ENCODE peak calls at places on chromosomes 6 and 20, in four cellular contexts. O is GM12878, J is H1, D is HepG2. N is an unnamed sample. For H3K4me1, the result is how much of the 10 kb centered on the place peaks cover.

GRCh38 chr20:63574156-63574828 is at the start of gene HELZ2:
- DNase-seq in O (no peak), J (peak), D (peak), N (no peak)

GRCh38 chr20:34390769-34391447 is 27.8 kb downstream of the ITCH start:
- DNase-seq in O (no peak), J (no peak), D (peak), N (no peak)

GRCh38 chr20:38997622-38998021 is 35.5 kb downstream of the DHX35 start:
- DNase-seq in O (peak), J (no peak), D (no peak), N (no peak)

GRCh38 chr20:50750145-50750671 is 18.8 kb downstream of the PARD6B start:
- DNase-seq in O (no peak), J (peak), D (no peak), N (no peak)

GRCh38 chr20:25039697-25040437 is 18.1 kb downstream of the ACSS1 start:
- DNase-seq in O (no peak), J (no peak), D (no peak), N (no peak)

GRCh38 chr6:144481527-144481926 is 196.4 kb downstream of the UTRN start:
- DNase-seq in O (no peak), J (no peak), D (no peak), N (no peak)

GRCh38 chr6:46894429-46894828 is 27.3 kb downstream of the ADGRF5 start:
- DNase-seq in O (no peak), J (no peak), D (no peak), N (no peak)

GRCh38 chr6:96899019-96899418 is 1.3 kb upstream of the NDUFAF4 start:
- DNase-seq in O (no peak), J (no peak), D (peak), N (no peak)

GRCh38 chr6:9431945-9432344 is 982.9 kb downstream of the TFAP2A start:
- DNase-seq in O (no peak), J (no peak), D (no peak), N (no peak)

GRCh38 chr6:159833997-159834601 is 34.0 kb downstream of the PNLDC1 start:
- DNase-seq in O (no peak), J (no peak), D (no peak), N (no peak)

GRCh38 chr20:8808180-8808535 is 260.7 kb upstream of the PLCB4 start:
- DNase-seq in O (no peak), J (no peak), D (no peak), N (no peak)

GRCh38 chr20:32365560-32365959 is 7.4 kb downstream of the ASXL1 start:
- DNase-seq in O (no peak), J (no peak), D (no peak), N (no peak)

GRCh38 chr6:169852504-169853195 is 101.2 kb downstream of the ERMARD start:
- DNase-seq in O (no peak), J (peak), D (no peak), N (no peak)

GRCh38 chr6:26659042-26659359 is 545 bp downstream of the ZNF322 start:
- DNase-seq in O (no peak), J (no peak), D (no peak), N (no peak)

GRCh38 chr6:35294308-35294945 is 3.2 kb upstream of the DEF6 start:
- DNase-seq in O (no peak), J (no peak), D (peak), N (peak)

GRCh38 chr6:8219352-8219943 is 117.1 kb upstream of the EEF1E1 start:
- DNase-seq in O (no peak), J (peak), D (peak), N (no peak)

GRCh38 chr6:33173228-33174180 is 18.8 kb downstream of the COL11A2 start:
- DNase-seq in O (no peak), J (no peak), D (no peak), N (no peak)

GRCh38 chr20:17202668-17203067 is 24.2 kb upstream of the PCSK2 start:
- DNase-seq in O (no peak), J (peak), D (no peak), N (no peak)

GRCh38 chr20:4828830-4829493 is 107.3 kb downstream of the PRND start:
- DNase-seq in O (no peak), J (peak), D (no peak), N (no peak)

GRCh38 chr6:8683204-8683603 is 247.9 kb upstream of the SLC35B3 start:
- DNase-seq in O (no peak), J (no peak), D (no peak), N (no peak)

GRCh38 chr6:155177369-155177961 is 86.3 kb upstream of the CLDN20 start:
- DNase-seq in O (no peak), J (no peak), D (peak), N (peak)

GRCh38 chr6:71252407-71252806 is 36.2 kb upstream of the OGFRL1 start:
- DNase-seq in O (no peak), J (no peak), D (no peak), N (no peak)

GRCh38 chr6:31968326-31968725 is 3.6 kb downstream of the DXO start:
- DNase-seq in O (no peak), J (no peak), D (no peak), N (no peak)

GRCh38 chr6:31968791-31969711 is 2.9 kb downstream of the DXO start:
- DNase-seq in O (no peak), J (no peak), D (no peak), N (no peak)

GRCh38 chr6:31970604-31971271 is 1.2 kb downstream of the DXO start:
- DNase-seq in O (no peak), J (no peak), D (no peak), N (no peak)

GRCh38 chr6:31971279-31971992 is 502 bp downstream of the DXO start:
- DNase-seq in O (no peak), J (peak), D (no peak), N (no peak)

GRCh38 chr6:31969712-31970603 is 2.0 kb downstream of the DXO start:
- DNase-seq in O (no peak), J (no peak), D (no peak), N (no peak)
- H3K4me3 ChIP-seq in O (peak), J (no peak), D (no peak), N (no peak)

GRCh38 chr6:21601932-21602390 is 8.4 kb downstream of the SOX4 start:
- DNase-seq in O (no peak), J (peak), D (no peak), N (no peak)
- H3K4me1 ChIP-seq in O (under half), J (under half), D (under half), N (under half)

GRCh38 chr20:36259177-36259835 is 23.0 kb downstream of the AAR2 start:
- DNase-seq in O (no peak), J (no peak), D (peak), N (peak)
- TF ChIP-seq SUZ12 in O (no peak), J (no peak), D (no peak), N (no peak)

DNA sequence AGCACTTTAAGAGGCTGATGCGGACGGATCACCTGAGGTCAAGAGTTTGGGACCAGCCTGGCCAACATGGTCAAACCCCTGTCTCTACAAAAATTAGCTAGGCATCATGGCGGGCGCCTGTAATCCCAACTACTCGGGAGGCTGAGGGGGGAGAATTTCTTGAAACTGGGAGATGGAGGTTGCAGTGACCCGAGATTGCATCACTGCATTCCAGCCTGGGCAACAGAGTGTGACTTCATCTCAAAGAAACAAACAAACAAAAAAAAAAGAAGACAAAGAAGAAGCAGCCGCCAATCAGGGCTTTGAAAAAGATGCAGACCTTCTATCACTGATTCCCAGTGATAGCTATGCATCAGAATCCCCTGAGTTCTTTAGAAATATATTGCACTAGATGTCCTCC is 56.8 kb downstream of the COL9A1 start:
- DNase-seq in O (no peak), J (no peak), D (no peak), N (no peak)
- H3K4me3 ChIP-seq in O (no peak), J (no peak), D (no peak), N (no peak)

DNA sequence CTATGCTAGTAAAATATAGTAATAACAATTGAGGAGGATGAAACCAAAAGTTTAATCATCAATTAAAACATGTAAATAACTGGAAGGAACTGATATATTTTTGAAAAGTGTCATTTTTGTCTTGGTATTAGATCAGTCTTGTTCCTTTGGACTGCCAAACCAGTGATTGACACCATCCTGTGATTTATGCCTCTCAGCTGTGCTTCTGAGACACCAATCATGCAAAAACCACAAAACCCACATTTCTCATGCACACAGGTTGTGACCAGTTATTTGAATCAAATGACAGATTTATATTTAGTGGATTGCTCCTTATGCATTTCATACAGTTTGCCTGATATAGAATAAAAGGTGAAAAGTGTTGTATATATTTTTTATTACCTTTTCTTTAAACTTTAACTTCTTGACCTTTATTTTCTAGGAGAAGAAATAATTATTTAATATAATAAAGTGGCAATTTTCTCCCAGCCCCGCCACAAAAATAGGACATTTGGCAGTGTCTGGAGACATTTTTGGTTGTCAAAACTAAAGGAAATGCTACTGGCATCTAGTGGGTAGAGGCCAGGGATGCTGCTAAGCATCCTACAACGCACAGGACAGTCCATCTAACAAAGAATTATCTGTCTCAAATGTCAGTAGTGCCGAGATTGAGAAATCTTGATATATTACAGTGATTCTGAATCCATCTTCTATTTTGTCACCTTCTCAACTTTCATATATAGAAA is 383.6 kb downstream of the BCKDHB start:
- DNase-seq in O (no peak), J (no peak), D (no peak), N (no peak)
- H3K4me1 ChIP-seq in O (under half), J (under half), D (under half), N (under half)

GRCh38 chr6:63527658-63528514 is 44.4 kb upstream of the LOC128125822 start:
- DNase-seq in O (no peak), J (no peak), D (peak), N (no peak)
- TF ChIP-seq SUZ12 in O (no peak), J (no peak), D (no peak), N (no peak)